ENCODE peak calls at places on chromosome 16, in eight cellular contexts. F is transverse colon, S is hepatocyte, K is A549, Y is fibroblast of lung, N is body of pancreas, V is uterus, H is left ventricle myocardium inferior. O is an unnamed sample.

GRCh38 chr16:17367932-17368331 is 102.8 kb downstream of the XYLT1 start:
- DNase-seq in H (no peak), N (no peak), K (no peak), V (no peak), S (peak; percentile 47), Y (peak; percentile 65), F (peak; percentile 41), O (peak; percentile 77)

GRCh38 chr16:87265261-87265660 is 51.9 kb downstream of the C16orf95 start:
- DNase-seq in S (no peak), N (no peak), Y (no peak), K (no peak), F (no peak), H (no peak), V (no peak), O (no peak)

GRCh38 chr16:49932943-49933342 is 77.0 kb upstream of the ZNF423 start:
- DNase-seq in F (no peak), K (no peak), H (peak; percentile 24), Y (peak; percentile 23), V (peak; percentile 35), S (no peak), N (no peak), O (no peak)

GRCh38 chr16:73216932-73217331 is 169.0 kb upstream of the ZFHX3 start:
- DNase-seq in F (no peak), Y (no peak), K (no peak), S (no peak), N (no peak), H (no peak), V (no peak), O (no peak)

GRCh38 chr16:67163164-67163902 is 1.2 kb upstream of the HSF4 start:
- DNase-seq in V (no peak), Y (peak; percentile 56), H (peak; percentile 68), N (peak; percentile 45), S (no peak), F (no peak), K (no peak), O (peak; percentile 82)

GRCh38 chr16:56608876-56609462 is 585 bp downstream of the MT2A start:
- DNase-seq in S (no peak), H (no peak), F (no peak), N (peak; percentile 40), K (peak; percentile 19), V (no peak), Y (no peak), O (peak; percentile 45)

GRCh38 chr16:88387941-88388627 is 5.3 kb downstream of the ZNF469 start:
- DNase-seq in V (no peak), S (peak; percentile 43), H (peak; percentile 38), N (peak; percentile 73), Y (peak; percentile 16), K (peak; percentile 87), F (peak; percentile 82), O (peak; percentile 22)

GRCh38 chr16:2087426-2088191 is 39.8 kb downstream of the TSC2 start:
- DNase-seq in N (no peak), V (no peak), K (no peak), Y (no peak), H (no peak), F (peak; percentile 26), S (no peak), O (no peak)

GRCh38 chr16:68936729-68937631 is 93.6 kb downstream of the TANGO6 start:
- DNase-seq in N (no peak), F (no peak), H (no peak), S (no peak), Y (peak; percentile 18), K (no peak), V (no peak), O (no peak)

GRCh38 chr16:14337303-14338191 is 266.4 kb downstream of the MRTFB start:
- DNase-seq in K (no peak), Y (peak; percentile 39), H (no peak), S (peak; percentile 46), F (no peak), V (no peak), N (peak; percentile 45), O (no peak)

GRCh38 chr16:56950881-56951771 is 10.6 kb upstream of the CETP start:
- DNase-seq in K (peak; percentile 65), S (peak; percentile 67), N (peak; percentile 81), V (no peak), F (peak; percentile 59), H (peak; percentile 23), Y (no peak), O (peak; percentile 77)

GRCh38 chr16:2501938-2502900 is 11.5 kb upstream of the ATP6V0C start:
- DNase-seq in V (no peak), S (no peak), Y (no peak), K (no peak), H (no peak), F (no peak), N (no peak), O (no peak)

GRCh38 chr16:30485818-30486436 is 13.4 kb downstream of the ITGAL start:
- DNase-seq in F (no peak), V (no peak), Y (peak; percentile 4), K (no peak), S (no peak), N (no peak), H (no peak), O (no peak)

GRCh38 chr16:4909825-4910224 is 27.1 kb downstream of the PPL start:
- DNase-seq in Y (no peak), K (no peak), V (no peak), N (no peak), H (no peak), F (no peak), S (no peak), O (no peak)

GRCh38 chr16:65660390-65660789 is 538.5 kb upstream of the CDH11 start:
- DNase-seq in F (no peak), S (no peak), K (no peak), N (no peak), H (no peak), Y (no peak), V (no peak), O (no peak)

GRCh38 chr16:66578596-66579531 is at the start of gene CMTM2:
- DNase-seq in N (no peak), K (no peak), V (no peak), F (no peak), Y (peak; percentile 18), S (no peak), H (no peak), O (no peak)

GRCh38 chr16:72558501-72558900 is 386.5 kb upstream of the PMFBP1 start:
- DNase-seq in F (no peak), Y (no peak), K (no peak), S (no peak), N (no peak), H (no peak), V (no peak), O (no peak)

GRCh38 chr16:85323961-85324253 is 211.6 kb upstream of the CIBAR2 start:
- DNase-seq in Y (no peak), H (no peak), N (no peak), S (no peak), K (no peak), F (no peak), V (no peak), O (no peak)
- H3K4me3 ChIP-seq in Y (no peak overlapping the region), H (no peak overlapping the region), N (no peak overlapping the region), S (no peak overlapping the region), K (no peak overlapping the region), F (no peak overlapping the region), V (no peak overlapping the region), O (no peak overlapping the region)

DNA sequence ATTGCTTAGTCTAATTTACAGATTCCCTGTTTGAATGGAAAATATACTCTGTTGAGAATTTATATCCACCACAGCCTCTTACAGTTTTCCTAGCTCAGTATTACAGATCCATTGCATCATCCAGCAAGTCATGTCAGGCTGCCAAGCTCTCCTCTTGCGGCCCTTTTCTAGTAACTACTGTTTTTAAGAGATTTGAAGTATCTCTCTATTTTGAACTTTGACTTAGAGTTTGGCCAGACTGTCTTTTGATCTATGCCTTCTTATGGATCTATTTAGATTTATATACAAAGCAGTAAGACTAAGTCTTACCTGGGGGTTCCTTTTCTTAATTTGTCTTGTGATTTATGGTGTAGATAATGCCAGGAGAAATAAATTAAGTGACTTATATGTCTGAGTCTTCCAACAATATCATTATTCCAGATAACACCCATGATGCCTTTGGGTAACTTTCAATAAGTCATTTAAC is 53.1 kb upstream of the ABCC11 start:
- DNase-seq in N (peak; percentile 47), Y (peak; percentile 95), F (no peak), V (peak; percentile 36), K (peak; percentile 12), H (no peak), S (peak; percentile 20), O (no peak)
- H3K27ac ChIP-seq in N (no peak overlapping the region), Y (no peak overlapping the region), F (no peak overlapping the region), V (no peak overlapping the region), K (peak overlapping the region; percentile 71), H (no peak overlapping the region), S (no peak overlapping the region), O (no peak overlapping the region)

GRCh38 chr16:24977673-24978065 is 37.5 kb downstream of the ARHGAP17 start:
- DNase-seq in V (no peak), K (peak; percentile 27), H (no peak), S (no peak), N (no peak), Y (peak; percentile 88), F (no peak), O (no peak)

GRCh38 chr16:24976971-24977672 is 38.0 kb downstream of the ARHGAP17 start:
- DNase-seq in N (no peak), K (no peak), F (no peak), S (no peak), V (no peak), H (no peak), Y (no peak), O (no peak)

GRCh38 chr16:24974859-24975258 is 40.3 kb downstream of the ARHGAP17 start:
- DNase-seq in Y (no peak), N (no peak), H (no peak), V (no peak), K (no peak), S (no peak), F (no peak), O (no peak)

GRCh38 chr16:24975428-24975889 is 39.7 kb downstream of the ARHGAP17 start:
- DNase-seq in F (no peak), H (no peak), S (peak; percentile 45), Y (no peak), K (peak; percentile 19), N (no peak), V (no peak), O (no peak)

GRCh38 chr16:24976061-24976779 is 38.9 kb downstream of the ARHGAP17 start:
- DNase-seq in H (no peak), V (no peak), F (no peak), N (no peak), Y (no peak), S (no peak), K (no peak), O (no peak)
- H3K4me1 ChIP-seq in H (peaks cover 98% of the 10 kb centered on the region), V (no peaks in the 10 kb centered on the region), F (peaks cover 3% of the 10 kb centered on the region), N (no peaks in the 10 kb centered on the region), Y (peaks cover 32% of the 10 kb centered on the region), S (peaks cover 19% of the 10 kb centered on the region), K (peaks cover 48% of the 10 kb centered on the region), O (no peaks in the 10 kb centered on the region)

DNA sequence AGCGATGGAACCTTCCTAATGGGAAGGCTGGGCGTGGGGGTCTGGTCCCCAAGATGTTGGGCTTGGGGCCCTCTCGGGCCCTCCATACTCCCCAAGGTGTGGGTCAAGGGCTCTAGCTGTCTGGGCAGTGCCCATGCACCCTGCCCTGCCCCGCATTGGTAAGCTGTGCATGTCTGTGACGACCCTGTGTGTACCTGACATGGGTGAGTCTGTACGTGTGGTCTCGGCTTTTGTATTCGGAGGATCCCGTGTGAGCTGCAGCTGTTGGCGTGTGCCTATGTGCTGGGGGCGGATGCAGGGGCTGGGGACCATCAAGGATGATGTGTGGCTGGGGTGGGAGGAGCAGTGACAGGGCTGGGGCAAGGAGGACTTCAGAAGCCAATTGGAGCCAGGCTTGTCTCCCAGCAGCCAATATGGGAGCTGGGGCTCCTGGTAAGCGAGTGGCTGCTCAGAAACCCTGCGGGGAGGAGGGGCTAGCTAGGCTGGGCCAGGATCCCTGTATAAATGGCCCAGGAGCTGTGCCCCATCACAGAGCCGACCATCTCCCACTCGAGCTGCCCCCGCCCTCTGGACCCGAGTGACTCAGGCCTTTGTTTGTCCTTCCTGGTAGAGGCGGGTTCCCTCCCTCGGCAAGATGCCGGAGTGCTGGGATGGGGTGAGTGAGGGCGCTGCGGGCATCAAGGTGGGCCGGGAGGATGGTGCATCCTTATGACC is at the start of gene NDRG4:
- DNase-seq in F (peak; percentile 40), V (no peak), Y (peak; percentile 80), S (peak; percentile 79), K (peak; percentile 91), H (no peak), N (peak; percentile 57), O (peak; percentile 91)
- H3K4me3 ChIP-seq in F (peak within 1 kb of the TSS; percentile 14), V (no peak within 1 kb of the TSS), Y (peak within 1 kb of the TSS; percentile 58), S (peak within 1 kb of the TSS; percentile 43), K (peak within 1 kb of the TSS; percentile 44), H (no peak within 1 kb of the TSS), N (no peak within 1 kb of the TSS), O (peak within 1 kb of the TSS; percentile 56)